ENCODE peak calls at places on chromosome 14, in seven cellular contexts. P is NAMALWA; G is AG08396; X is stimulated activated CD4-positive, alpha-beta T cell treated with anti-CD3 and anti-CD28 coated beads, Interleukin-4, amount 100 ng/mL, for 1 hour; U is DMS153; O is stimulated activated CD8-positive, alpha-beta memory T cell treated with anti-CD3 and anti-CD28 coated beads, Interleukin-15, amount 100 ng/mL, for 4 hours; Q is GM10248. L is an unnamed sample.

GRCh38 chr14:103624860-103625259 is 4.2 kb upstream of the KLC1 start:
- DNase-seq in U (no peak), X (peak; percentile 20), O (no peak), Q (no peak), P (no peak), G (peak; percentile 79), L (peak; percentile 20)

GRCh38 chr14:63853831-63854293 is 1.1 kb downstream of the SYNE2 start:
- DNase-seq in O (peak; percentile 11), Q (peak; percentile 46), G (peak; percentile 55), X (peak; percentile 28), P (peak; percentile 70), U (peak; percentile 38), L (peak; percentile 79)

GRCh38 chr14:39860837-39861236 is 428.6 kb upstream of the FBXO33 start:
- DNase-seq in Q (no peak), O (no peak), P (no peak), X (no peak), U (no peak), G (no peak), L (no peak)

GRCh38 chr14:25120261-25120660 is 70.3 kb upstream of the STXBP6 start:
- DNase-seq in U (no peak), Q (no peak), X (no peak), O (no peak), G (no peak), P (no peak), L (no peak)

GRCh38 chr14:59918824-59919581 is 941 bp upstream of the LRRC9 start:
- DNase-seq in U (peak; percentile 6), G (peak; percentile 55), X (no peak), P (peak; percentile 5), Q (peak; percentile 42), O (no peak), L (peak; percentile 52)

GRCh38 chr14:100126401-100126800 is 33.0 kb downstream of the DEGS2 start:
- DNase-seq in O (no peak), P (no peak), U (no peak), X (no peak), Q (no peak), G (no peak), L (no peak)

GRCh38 chr14:45271858-45272537 is 19.0 kb upstream of the MIS18BP1 start:
- DNase-seq in X (no peak), O (no peak), G (no peak), Q (no peak), U (no peak), P (no peak), L (no peak)

GRCh38 chr14:90742709-90743108 is 73.5 kb downstream of the TTC7B start:
- DNase-seq in U (no peak), G (no peak), Q (no peak), X (no peak), P (no peak), O (no peak), L (peak; percentile 30)

GRCh38 chr14:85572021-85572420 is 42.1 kb downstream of the FLRT2 start:
- DNase-seq in Q (no peak), X (no peak), U (no peak), G (no peak), O (no peak), P (no peak), L (no peak)

GRCh38 chr14:101323111-101323510 is 238.2 kb upstream of the DIO3 start:
- DNase-seq in Q (no peak), P (no peak), G (no peak), X (no peak), U (no peak), O (no peak), L (no peak)

GRCh38 chr14:85426068-85426935 is 103.6 kb upstream of the FLRT2 start:
- DNase-seq in O (no peak), G (no peak), P (no peak), X (no peak), U (no peak), Q (no peak), L (peak; percentile 53)

GRCh38 chr14:51216602-51217001 is 23.4 kb upstream of the TMX1 start:
- DNase-seq in U (no peak), O (no peak), X (no peak), Q (no peak), G (no peak), P (no peak), L (no peak)

GRCh38 chr14:79911762-79912161 is 299.5 kb downstream of the DIO2 start:
- DNase-seq in O (no peak), X (no peak), P (no peak), Q (no peak), G (no peak), U (no peak), L (no peak)

L was measured in testis.